ENCODE peak calls at places on chromosomes 4 and X, in nine cellular contexts. T is gastrocnemius medialis, G is endothelial cell of umbilical vein, L is ovary, Y is HCT116, V is heart left ventricle, B is stomach, K is HepG2, S is uterus. U is an unnamed sample.

GRCh38 chr4:159146007-159146330 is 43.1 kb downstream of the RAPGEF2 start:
- DNase-seq in T (no peak), G (peak; percentile 43), L (no peak), Y (no peak), V (no peak), B (no peak), K (no peak), S (no peak), U (no peak)

GRCh38 chr4:163332526-163333405 is at the start of gene NPY1R:
- DNase-seq in T (peak; percentile 47), G (peak; percentile 80), L (peak; percentile 61), Y (peak; percentile 34), V (peak; percentile 43), B (peak; percentile 65), K (peak; percentile 24), S (peak; percentile 55), U (peak; percentile 81)

GRCh38 chr4:118954246-118954645 is 65.6 kb downstream of the SYNPO2 start:
- DNase-seq in T (no peak), G (peak; percentile 32), L (no peak), Y (peak; percentile 15), V (no peak), B (no peak), K (no peak), S (no peak), U (no peak)

GRCh38 chr4:74632634-74633033 is 161.7 kb downstream of the BTC start:
- DNase-seq in T (no peak), G (peak; percentile 99), L (no peak), Y (peak; percentile 95), V (no peak), B (peak; percentile 66), K (no peak), S (peak; percentile 15), U (peak; percentile 10)

GRCh38 chr4:188370781-188371180 is 231.5 kb downstream of the TRIML1 start:
- DNase-seq in T (no peak), G (no peak), L (no peak), Y (no peak), V (no peak), B (no peak), K (no peak), S (no peak), U (no peak)

GRCh38 chrX:112687189-112687691 is 7.5 kb upstream of the LHFPL1 start:
- DNase-seq in T (no peak), G (no peak), L (no peak), Y (no peak), V (peak; percentile 16), B (no peak), K (no peak), S (no peak), U (no peak)

GRCh38 chr4:80239480-80239879 is 27.0 kb upstream of the FGF5 start:
- DNase-seq in T (no peak), G (no peak), L (no peak), Y (no peak), V (no peak), B (no peak), K (no peak), S (no peak), U (no peak)

GRCh38 chr4:4712800-4713528 is 146.5 kb upstream of the MSX1 start:
- DNase-seq in T (no peak), G (no peak), L (no peak), Y (no peak), V (no peak), B (no peak), K (peak; percentile 91), S (no peak), U (no peak)

GRCh38 chr4:141570290-141570689 is 66.1 kb upstream of the IL15 start:
- DNase-seq in T (no peak), G (no peak), L (no peak), Y (no peak), V (no peak), B (no peak), K (no peak), S (no peak), U (no peak)

GRCh38 chr4:141563721-141564120 is 72.7 kb upstream of the IL15 start:
- DNase-seq in T (no peak), G (no peak), L (no peak), Y (no peak), V (no peak), B (no peak), K (no peak), S (no peak), U (no peak)

GRCh38 chr4:141569141-141569540 is 67.2 kb upstream of the IL15 start:
- DNase-seq in T (no peak), G (peak; percentile 42), L (no peak), Y (no peak), V (no peak), B (no peak), K (no peak), S (no peak), U (no peak)

GRCh38 chr4:141565379-141566089 is 70.8 kb upstream of the IL15 start:
- DNase-seq in T (no peak), G (no peak), L (no peak), Y (no peak), V (no peak), B (no peak), K (peak; percentile 1), S (no peak), U (no peak)

DNA sequence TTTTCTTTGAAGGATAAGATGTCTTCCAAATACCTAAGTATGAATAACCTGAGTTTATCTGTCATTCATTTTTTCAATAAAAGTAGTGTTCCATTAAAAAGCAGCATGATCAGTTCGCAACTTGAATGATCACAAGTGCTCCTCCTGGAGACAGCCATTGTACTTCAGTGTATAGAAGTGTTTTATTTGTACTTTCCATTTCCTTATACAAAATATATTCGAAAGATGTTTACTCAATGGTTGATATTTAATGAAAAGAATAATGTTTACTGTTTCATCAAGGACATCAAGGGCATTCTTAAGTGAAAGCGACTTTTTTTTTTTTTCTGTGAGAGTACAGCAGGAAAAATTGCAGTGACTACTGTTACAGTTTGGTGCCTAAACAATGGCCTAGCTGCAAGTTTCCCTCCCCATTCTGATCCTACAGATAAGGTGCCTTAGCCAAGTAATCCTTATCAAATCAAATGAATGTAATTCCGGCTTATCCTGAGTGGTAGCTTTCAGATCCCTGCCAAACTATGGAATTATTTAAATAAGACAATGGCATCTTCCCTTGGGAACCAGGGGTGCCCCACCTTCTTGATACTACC is 69.0 kb upstream of the IL15 start:
- DNase-seq in T (no peak), G (no peak), L (no peak), Y (no peak), V (no peak), B (no peak), K (no peak), S (no peak), U (no peak)
- TF ChIP-seq POLR2A in T (no peak), G (no peak), L (no peak), Y (no peak), V (no peak), B (no peak), K (no peak), S (no peak), U (no peak)

GRCh38 chr4:171449082-171449481 is 364.1 kb upstream of the GALNTL6 start:
- DNase-seq in T (no peak), G (no peak), L (no peak), Y (no peak), V (no peak), B (no peak), K (no peak), S (no peak), U (no peak)
- H3K27ac ChIP-seq in T (no peak overlapping the region), G (no peak overlapping the region), L (no peak overlapping the region), Y (no peak overlapping the region), V (no peak overlapping the region), B (no peak overlapping the region), K (no peak overlapping the region), S (no peak overlapping the region), U (no peak overlapping the region)

DNA sequence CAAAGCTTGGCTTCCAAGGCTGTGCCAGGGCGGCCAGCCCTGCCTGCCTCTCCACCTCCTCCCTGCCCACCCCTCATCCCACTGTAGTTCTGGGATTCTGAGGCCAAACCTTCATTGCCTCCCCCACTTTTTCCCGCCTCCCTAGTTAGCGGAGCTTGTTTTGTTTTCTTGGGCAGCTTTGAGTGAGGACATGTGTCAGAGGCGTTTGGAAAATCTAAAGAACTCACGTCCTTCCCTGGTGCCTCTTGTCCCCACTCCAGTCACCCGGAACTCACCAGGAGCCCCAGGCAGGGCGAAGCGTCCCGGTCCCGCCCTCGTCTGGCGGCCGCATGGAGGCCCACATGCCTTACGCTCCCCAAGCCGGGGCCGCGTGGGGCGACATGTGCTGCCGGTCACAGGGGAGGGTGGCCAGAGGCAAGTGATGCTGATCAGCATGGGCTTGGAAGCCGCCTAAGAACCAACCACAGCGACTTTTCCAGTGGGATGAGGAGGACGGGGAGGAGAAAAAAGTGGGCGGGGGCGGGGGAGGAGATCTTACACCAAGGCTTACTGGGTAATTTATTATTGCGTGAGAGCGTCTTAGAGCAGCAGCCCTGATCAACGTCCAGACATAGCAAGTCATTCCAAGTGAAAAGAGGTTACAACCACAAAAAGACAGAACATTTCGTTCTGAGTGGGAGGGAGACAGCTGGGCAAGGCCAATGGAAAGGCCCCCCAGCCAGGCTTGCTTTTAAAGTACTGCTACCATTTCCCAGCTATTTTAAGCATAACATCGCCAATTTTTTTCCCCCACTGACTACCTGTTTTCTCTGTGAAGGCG is 48.5 kb downstream of the PRPS1 start:
- DNase-seq in T (peak; percentile 83), G (peak; percentile 82), L (peak; percentile 83), Y (peak; percentile 78), V (peak; percentile 83), B (peak; percentile 77), K (no peak), S (peak; percentile 87), U (peak; percentile 80)
- TF ChIP-seq POLR2A in T (peak; percentile 66), G (no peak), L (peak; percentile 67), Y (peak; percentile 59), V (no peak), B (no peak), K (no peak), S (peak; percentile 74), U (peak; percentile 61)

GRCh38 chrX:40087574-40088298 is 10.0 kb downstream of the BCOR start:
- DNase-seq in T (no peak), G (no peak), L (no peak), Y (no peak), V (no peak), B (no peak), K (no peak), S (no peak), U (no peak)

GRCh38 chrX:40090050-40090804 is 7.5 kb downstream of the BCOR start:
- DNase-seq in T (no peak), G (peak; percentile 8), L (peak; percentile 61), Y (no peak), V (peak; percentile 51), B (peak; percentile 57), K (no peak), S (peak; percentile 44), U (peak; percentile 47)

GRCh38 chrX:40088299-40088625 is 9.5 kb downstream of the BCOR start:
- DNase-seq in T (no peak), G (no peak), L (no peak), Y (no peak), V (no peak), B (no peak), K (no peak), S (no peak), U (no peak)

GRCh38 chrX:40090961-40091360 is 6.8 kb downstream of the BCOR start:
- DNase-seq in T (no peak), G (no peak), L (no peak), Y (no peak), V (no peak), B (no peak), K (no peak), S (no peak), U (no peak)

DNA sequence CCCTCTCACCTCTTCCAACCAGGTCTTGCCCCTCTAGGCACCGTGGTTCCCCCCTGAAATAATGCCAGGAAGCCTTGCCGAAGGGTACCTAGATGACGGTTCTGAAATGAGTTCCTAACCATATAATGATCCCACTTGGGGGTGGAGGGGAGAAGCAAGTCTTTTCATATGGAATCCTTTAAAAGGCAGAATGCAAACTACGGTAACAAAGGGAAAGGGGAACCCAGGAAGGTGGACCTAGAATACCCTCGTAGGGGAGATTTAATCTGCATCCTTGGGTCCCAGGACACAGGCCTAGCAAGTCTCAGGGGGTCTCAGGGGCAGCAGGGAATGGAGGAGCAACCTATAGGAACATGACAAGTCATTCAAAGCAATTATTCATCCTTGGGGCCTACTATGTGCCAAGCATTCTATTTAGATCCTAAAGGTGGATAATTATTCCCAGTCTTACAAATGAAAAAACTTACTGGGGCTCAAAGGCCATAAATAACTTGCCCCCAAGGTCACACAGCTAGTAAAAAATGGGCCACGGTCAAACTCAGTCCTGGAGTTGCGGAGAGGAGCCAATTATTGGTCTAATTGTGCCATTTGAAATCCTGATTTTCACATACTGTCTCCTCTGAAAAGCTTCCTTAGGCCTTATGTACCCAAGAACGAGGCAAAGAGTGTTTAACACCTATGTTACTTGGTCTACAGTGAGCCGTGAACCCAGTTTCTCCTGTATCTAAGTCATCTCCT is 8.8 kb downstream of the BCOR start:
- DNase-seq in T (no peak), G (no peak), L (no peak), Y (no peak), V (no peak), B (no peak), K (no peak), S (no peak), U (no peak)
- H3K27ac ChIP-seq in T (no peak overlapping the region), G (no peak overlapping the region), L (peak overlapping the region; percentile 53), Y (no peak overlapping the region), V (no peak overlapping the region), B (peak overlapping the region; percentile 75), K (no peak overlapping the region), S (peak overlapping the region; percentile 81), U (no peak overlapping the region)

U was measured in adrenal gland.